ENCODE peak calls at places on chromosomes 11 and 22, in four cellular contexts. U is foreskin fibroblast, Q is A549, P is fibroblast of mammary gland. H is an unnamed sample.

GRCh38 chr22:31269892-31270574 is 22.3 kb downstream of the PIK3IP1 start:
- DNase-seq in Q (no peak), P (no peak), U (no peak), H (no peak)

GRCh38 chr11:80592546-80592945 is 1151.7 kb upstream of the TENM4 start:
- DNase-seq in U (no peak), P (no peak), Q (no peak), H (no peak)

GRCh38 chr11:4038973-4039372 is 55.6 kb upstream of the RRM1 start:
- DNase-seq in P (peak; percentile 37), U (peak; percentile 26), Q (no peak), H (no peak)

GRCh38 chr11:120215634-120216033 is 4.8 kb downstream of the OAF start:
- DNase-seq in Q (no peak), U (peak; percentile 56), P (peak; percentile 77), H (no peak)

GRCh38 chr11:83862691-83863090 is 576.5 kb upstream of the CCDC90B start:
- DNase-seq in Q (no peak), P (no peak), U (no peak), H (no peak)

GRCh38 chr22:31350410-31350863 is 4.3 kb upstream of the PATZ1 start:
- DNase-seq in U (no peak), Q (peak; percentile 34), P (peak; percentile 21), H (no peak)

GRCh38 chr11:96102664-96103068 is 178.8 kb upstream of the MTMR2 start:
- DNase-seq in Q (peak; percentile 10), U (peak; percentile 33), P (peak; percentile 45), H (peak; percentile 28)

GRCh38 chr11:130070109-130070828 is 575 bp downstream of the APLP2 start:
- DNase-seq in U (peak; percentile 11), Q (no peak), P (no peak), H (no peak)

GRCh38 chr22:45338795-45339194 is 29.1 kb downstream of the FAM118A start:
- DNase-seq in U (no peak), Q (no peak), P (no peak), H (no peak)

GRCh38 chr22:20571531-20572007 is 64.2 kb downstream of the MED15 start:
- DNase-seq in U (no peak), Q (peak; percentile 21), P (peak; percentile 51), H (no peak)

GRCh38 chr11:96303067-96303466 is 39.9 kb downstream of the MAML2 start:
- DNase-seq in Q (peak; percentile 29), P (peak; percentile 81), U (no peak), H (no peak)

GRCh38 chr22:50201191-50202129 is 649 bp downstream of the SELENOO start:
- DNase-seq in Q (no peak), P (no peak), U (no peak), H (no peak)

GRCh38 chr11:44096360-44097188 is 1.1 kb downstream of the EXT2 start:
- DNase-seq in P (peak; percentile 41), Q (peak; percentile 4), U (peak; percentile 35), H (peak; percentile 28)

GRCh38 chr22:48936391-48936790 is 891.3 kb downstream of the BRD1 start:
- DNase-seq in Q (no peak), P (no peak), U (no peak), H (no peak)

GRCh38 chr22:49728566-49729271 is 99.0 kb downstream of the BRD1 start:
- DNase-seq in U (no peak), Q (no peak), P (no peak), H (no peak)

GRCh38 chr22:37983860-37984791 is at the start of gene SOX10:
- DNase-seq in U (no peak), P (no peak), Q (no peak), H (no peak)

GRCh38 chr11:91866642-91867041 is 358.0 kb upstream of the FAT3 start:
- DNase-seq in P (no peak), U (no peak), Q (no peak), H (no peak)

GRCh38 chr11:78446210-78446609 is 28.6 kb upstream of the GAB2 start:
- DNase-seq in Q (no peak), P (no peak), U (no peak), H (no peak)

GRCh38 chr11:64501500-64502427 is 89.3 kb upstream of the SLC22A12 start:
- DNase-seq in Q (no peak), U (no peak), P (no peak), H (no peak)

GRCh38 chr11:110972640-110973039 is 260.4 kb upstream of the ARHGAP20 start:
- DNase-seq in U (peak; percentile 79), P (peak; percentile 88), Q (peak; percentile 33), H (peak; percentile 54)

GRCh38 chr11:114317738-114318137 is 21.5 kb downstream of the NNMT start:
- DNase-seq in P (peak; percentile 65), Q (peak; percentile 70), U (peak; percentile 47), H (no peak)

GRCh38 chr11:115721309-115722007 is 217.2 kb upstream of the CADM1 start:
- DNase-seq in U (no peak), Q (no peak), P (no peak), H (no peak)

GRCh38 chr11:89421718-89422117 is 69.5 kb downstream of the NOX4 start:
- DNase-seq in U (no peak), P (no peak), Q (no peak), H (no peak)

GRCh38 chr22:38176170-38176741 is 5.4 kb downstream of the PLA2G6 start:
- DNase-seq in Q (no peak), U (peak; percentile 83), P (peak; percentile 86), H (peak; percentile 60)

GRCh38 chr11:128302425-128303186 is 284.8 kb downstream of the ETS1 start:
- DNase-seq in P (no peak), U (no peak), Q (no peak), H (no peak)

GRCh38 chr11:90407350-90407749 is 184.5 kb upstream of the CHORDC1 start:
- DNase-seq in U (no peak), P (no peak), Q (no peak), H (no peak)

GRCh38 chr11:118625976-118626375 is 18.6 kb downstream of the PHLDB1 start:
- DNase-seq in P (no peak), U (no peak), Q (no peak), H (no peak)

GRCh38 chr22:49515486-49515885 is 312.2 kb downstream of the BRD1 start:
- DNase-seq in P (no peak), U (no peak), Q (peak; percentile 37), H (no peak)

GRCh38 chr11:111521132-111521531 is 6.6 kb downstream of the HOATZ start:
- DNase-seq in U (no peak), P (no peak), Q (no peak), H (no peak)

GRCh38 chr22:50719814-50720300 is 18.1 kb upstream of the ACR start:
- DNase-seq in Q (no peak), U (no peak), P (no peak), H (no peak)

GRCh38 chr11:12845739-12846358 is 163.3 kb upstream of the RASSF10 start:
- DNase-seq in P (peak; percentile 43), U (peak; percentile 52), Q (peak; percentile 29), H (no peak)

GRCh38 chr11:69425895-69426544 is 55.4 kb upstream of the LINC01488 start:
- DNase-seq in P (no peak), Q (no peak), U (no peak), H (no peak)

GRCh38 chr11:12968836-12969235 is 40.3 kb upstream of the RASSF10 start:
- DNase-seq in Q (no peak), U (no peak), P (no peak), H (no peak)

GRCh38 chr11:35629511-35629910 is 11.3 kb downstream of the FJX1 start:
- DNase-seq in P (no peak), Q (no peak), U (no peak), H (no peak)

GRCh38 chr22:18109410-18110193 is 1.0 kb upstream of the TUBA8 start:
- DNase-seq in P (no peak), Q (no peak), U (no peak), H (no peak)

GRCh38 chr11:113546757-113547507 is 71.7 kb upstream of the DRD2 start:
- DNase-seq in Q (no peak), U (no peak), P (peak; percentile 18), H (no peak)

GRCh38 chr11:93704237-93704636 is 37.1 kb downstream of the TAF1D start:
- DNase-seq in P (no peak), U (no peak), Q (peak; percentile 20), H (no peak)
- TF ChIP-seq CTCF in P (peak; percentile 11), U (no peak), Q (no peak), H (no peak)

GRCh38 chr11:95092549-95093324 is 3.1 kb downstream of the ENDOD1 start:
- DNase-seq in U (peak; percentile 66), P (peak; percentile 76), Q (peak; percentile 46), H (no peak)
- H3K4me3 ChIP-seq in U (no peak overlapping the region), P (no peak overlapping the region), Q (no peak overlapping the region), H (no peak overlapping the region)

DNA sequence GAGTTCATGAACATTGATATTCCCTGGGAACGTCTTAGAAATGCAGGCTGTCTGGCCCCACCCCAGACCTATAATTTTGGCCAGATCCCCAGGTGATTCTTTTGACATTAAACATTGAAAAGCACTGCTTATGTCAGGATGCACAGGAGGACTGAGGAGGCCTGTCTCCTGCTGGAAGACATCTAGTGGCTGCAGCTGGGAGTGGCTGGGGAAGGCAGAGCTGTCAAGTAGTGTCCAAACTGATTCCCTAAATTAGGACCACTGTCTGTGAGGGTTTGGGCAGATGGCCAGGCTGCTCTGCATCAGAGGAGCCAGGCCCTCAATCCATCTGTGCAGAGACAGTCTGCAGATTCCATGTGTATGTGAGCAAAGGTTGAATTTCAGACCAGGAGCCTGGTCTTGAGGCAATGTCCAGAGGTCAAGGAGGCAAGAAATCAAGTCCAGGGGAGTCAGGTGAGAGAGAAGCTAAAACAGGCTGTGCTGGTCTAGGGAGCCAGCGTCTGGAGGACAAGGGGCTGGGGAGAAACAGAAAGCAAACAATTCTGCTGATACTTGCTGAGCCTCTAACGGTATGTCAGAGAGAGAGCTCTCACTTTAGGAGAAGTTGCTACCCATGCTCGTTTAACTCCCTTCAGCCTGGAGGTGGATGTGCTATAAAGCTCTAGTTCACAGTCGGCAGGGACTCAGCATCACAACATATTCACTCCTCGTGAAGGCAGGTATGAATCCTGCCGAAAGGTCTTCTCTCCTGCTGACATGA is 15.3 kb upstream of the SYTL2 start:
- DNase-seq in Q (peak; percentile 58), U (peak; percentile 25), P (peak; percentile 60), H (no peak)
- TF ChIP-seq CTCF in Q (peak; percentile 60), U (peak; percentile 58), P (peak; percentile 73), H (peak; percentile 80)

GRCh38 chr22:42305967-42306366 is 35.5 kb upstream of the TCF20 start:
- DNase-seq in U (no peak), P (no peak), Q (no peak), H (no peak)

GRCh38 chr22:42301742-42302102 is 31.3 kb upstream of the TCF20 start:
- DNase-seq in Q (no peak), P (no peak), U (no peak), H (no peak)

GRCh38 chr22:42304021-42304790 is 33.8 kb upstream of the TCF20 start:
- DNase-seq in U (no peak), P (no peak), Q (no peak), H (no peak)

GRCh38 chr22:42301072-42301741 is 30.8 kb upstream of the TCF20 start:
- DNase-seq in Q (no peak), U (no peak), P (no peak), H (no peak)

GRCh38 chr22:42303304-42304020 is 33.0 kb upstream of the TCF20 start:
- DNase-seq in U (no peak), P (no peak), Q (no peak), H (no peak)
- H3K4me3 ChIP-seq in U (no peak overlapping the region), P (no peak overlapping the region), Q (no peak overlapping the region), H (no peak overlapping the region)

GRCh38 chr11:67276821-67277230 is 10.6 kb downstream of the GRK2 start:
- DNase-seq in U (peak; percentile 68), Q (no peak), P (peak; percentile 67), H (no peak)
- TF ChIP-seq CTCF in U (peak; percentile 28), Q (no peak), P (peak; percentile 26), H (peak; percentile 51)

GRCh38 chr22:40463727-40464126 is 93.3 kb downstream of the SGSM3 start:
- DNase-seq in U (no peak), P (no peak), Q (no peak), H (no peak)
- H3K4me3 ChIP-seq in U (no peak overlapping the region), P (no peak overlapping the region), Q (no peak overlapping the region), H (no peak overlapping the region)

H was measured in AG09309.